ENCODE peak calls at places on chromosomes 16 and 17, in five cellular contexts. One of them, this sample, is unnamed.

GRCh38 chr17:77400445-77400870 is 259.7 kb downstream of the SEC14L1 start:
- DNase-seq in stomach: peak
- DNase-seq in heart right ventricle: peak
- DNase-seq in T-helper 2 cell treated with Interferon-gamma antibody and Interleukin-4, amounts not matched to agents 5 μg/mL and 100 μg/mL, for 36 hours: peak
- DNase-seq in PC-3: no peak
- DNase-seq in this sample: no peak

GRCh38 chr17:35291802-35292201 is 48.9 kb downstream of the SLFN5 start:
- DNase-seq in stomach: no peak
- DNase-seq in heart right ventricle: no peak
- DNase-seq in T-helper 2 cell treated with Interferon-gamma antibody and Interleukin-4, amounts not matched to agents 5 μg/mL and 100 μg/mL, for 36 hours: no peak
- DNase-seq in PC-3: peak
- DNase-seq in this sample: no peak

GRCh38 chr17:61878520-61878919 is 15.2 kb upstream of the BRIP1 start:
- DNase-seq in stomach: no peak
- DNase-seq in heart right ventricle: no peak
- DNase-seq in T-helper 2 cell treated with Interferon-gamma antibody and Interleukin-4, amounts not matched to agents 5 μg/mL and 100 μg/mL, for 36 hours: no peak
- DNase-seq in PC-3: no peak
- DNase-seq in this sample: no peak

GRCh38 chr17:44602390-44602789 is 45.1 kb downstream of the FZD2 start:
- DNase-seq in stomach: peak
- DNase-seq in heart right ventricle: no peak
- DNase-seq in T-helper 2 cell treated with Interferon-gamma antibody and Interleukin-4, amounts not matched to agents 5 μg/mL and 100 μg/mL, for 36 hours: no peak
- DNase-seq in PC-3: no peak
- DNase-seq in this sample: no peak

GRCh38 chr16:84044108-84044488 is 1.5 kb upstream of the SLC38A8 start:
- DNase-seq in stomach: no peak
- DNase-seq in heart right ventricle: no peak
- DNase-seq in T-helper 2 cell treated with Interferon-gamma antibody and Interleukin-4, amounts not matched to agents 5 μg/mL and 100 μg/mL, for 36 hours: no peak
- DNase-seq in PC-3: peak
- DNase-seq in this sample: no peak

GRCh38 chr17:34706029-34706428 is 126.6 kb downstream of the TMEM132E start:
- DNase-seq in stomach: no peak
- DNase-seq in heart right ventricle: peak
- DNase-seq in T-helper 2 cell treated with Interferon-gamma antibody and Interleukin-4, amounts not matched to agents 5 μg/mL and 100 μg/mL, for 36 hours: no peak
- DNase-seq in PC-3: peak
- DNase-seq in this sample: peak

GRCh38 chr16:54317306-54317705 is 30.7 kb upstream of the IRX3 start:
- DNase-seq in stomach: no peak
- DNase-seq in heart right ventricle: no peak
- DNase-seq in T-helper 2 cell treated with Interferon-gamma antibody and Interleukin-4, amounts not matched to agents 5 μg/mL and 100 μg/mL, for 36 hours: no peak
- DNase-seq in PC-3: no peak
- DNase-seq in this sample: no peak

GRCh38 chr17:77319211-77320031 is 178.7 kb downstream of the SEC14L1 start:
- DNase-seq in stomach: peak
- DNase-seq in heart right ventricle: peak
- DNase-seq in T-helper 2 cell treated with Interferon-gamma antibody and Interleukin-4, amounts not matched to agents 5 μg/mL and 100 μg/mL, for 36 hours: peak
- DNase-seq in PC-3: peak
- DNase-seq in this sample: peak

GRCh38 chr17:59423137-59423703 is 91.8 kb downstream of the YPEL2 start:
- DNase-seq in stomach: no peak
- DNase-seq in heart right ventricle: peak
- DNase-seq in T-helper 2 cell treated with Interferon-gamma antibody and Interleukin-4, amounts not matched to agents 5 μg/mL and 100 μg/mL, for 36 hours: no peak
- DNase-seq in PC-3: peak
- DNase-seq in this sample: peak

GRCh38 chr16:63135069-63135468 is 1098.8 kb upstream of the CDH8 start:
- DNase-seq in stomach: no peak
- DNase-seq in heart right ventricle: no peak
- DNase-seq in T-helper 2 cell treated with Interferon-gamma antibody and Interleukin-4, amounts not matched to agents 5 μg/mL and 100 μg/mL, for 36 hours: no peak
- DNase-seq in PC-3: no peak
- DNase-seq in this sample: no peak

GRCh38 chr17:56185491-56185890 is 32.2 kb downstream of the ANKFN1 start:
- DNase-seq in stomach: no peak
- DNase-seq in heart right ventricle: no peak
- DNase-seq in T-helper 2 cell treated with Interferon-gamma antibody and Interleukin-4, amounts not matched to agents 5 μg/mL and 100 μg/mL, for 36 hours: no peak
- DNase-seq in PC-3: no peak
- DNase-seq in this sample: no peak